ENCODE peak calls at places on chromosomes 7 and 10, in eight cellular contexts. R, K, D, B, H, M, T and P are unnamed samples.

GRCh38 chr7:155164316-155164715 is 94.2 kb downstream of the HTR5A start:
- DNase-seq in T (no peak), D (no peak), K (no peak), R (no peak), H (no peak), M (no peak), B (no peak), P (no peak)

GRCh38 chr10:21100871-21101514 is 203.9 kb upstream of the NEBL start:
- DNase-seq in T (no peak), M (no peak), B (no peak), D (no peak), H (peak), K (no peak), R (no peak), P (no peak)

GRCh38 chr10:132882481-132882951 is 59.9 kb downstream of the CFAP46 start:
- DNase-seq in B (no peak), H (no peak), T (peak), K (no peak), R (peak), M (no peak), D (no peak), P (no peak)

GRCh38 chr7:90298145-90299038 is 22.7 kb downstream of the FAM237B start:
- DNase-seq in R (no peak), K (peak), M (no peak), B (peak), T (no peak), D (peak), H (peak), P (no peak)

GRCh38 chr7:106369349-106369748 is 84.6 kb upstream of the NAMPT start:
- DNase-seq in T (no peak), M (no peak), H (peak), D (no peak), K (no peak), B (peak), R (no peak), P (no peak)

GRCh38 chr10:34444223-34445183 is 370.6 kb downstream of the PARD3 start:
- DNase-seq in M (no peak), B (no peak), H (no peak), R (no peak), D (no peak), T (no peak), K (no peak), P (no peak)

GRCh38 chr10:44352316-44353127 is 32.4 kb downstream of the CXCL12 start:
- DNase-seq in R (peak), T (peak), M (no peak), B (peak), D (no peak), K (no peak), H (peak), P (no peak)

GRCh38 chr10:48976208-48976607 is 36.6 kb upstream of the LRRC18 start:
- DNase-seq in R (peak), K (peak), T (peak), D (peak), B (peak), M (no peak), H (no peak), P (no peak)

GRCh38 chr7:26789481-26790175 is 74.8 kb downstream of the SKAP2 start:
- DNase-seq in T (no peak), K (no peak), D (no peak), M (no peak), H (no peak), B (no peak), R (no peak), P (no peak)

GRCh38 chr7:465710-466400 is 53.8 kb downstream of the PDGFA start:
- DNase-seq in B (peak), K (peak), R (peak), D (no peak), H (no peak), M (no peak), T (no peak), P (no peak)

GRCh38 chr7:157873664-157874063 is 536.9 kb downstream of the DNAJB6 start:
- DNase-seq in K (no peak), D (no peak), H (no peak), T (no peak), R (no peak), M (no peak), B (no peak), P (no peak)

GRCh38 chr7:90605055-90605454 is 8.9 kb downstream of the CDK14 start:
- DNase-seq in B (no peak), T (no peak), H (no peak), K (no peak), D (no peak), M (no peak), R (no peak), P (no peak)

GRCh38 chr7:30933124-30933893 is 21.7 kb downstream of the AQP1 start:
- DNase-seq in M (no peak), K (peak), B (no peak), H (no peak), T (no peak), R (no peak), D (no peak), P (peak)

GRCh38 chr7:84204655-84205054 is 10.1 kb upstream of the SEMA3A start:
- DNase-seq in B (peak), H (peak), M (no peak), K (no peak), R (no peak), T (no peak), D (no peak), P (no peak)

GRCh38 chr7:153022796-153023592 is 263.4 kb downstream of the ACTR3B start:
- DNase-seq in K (peak), D (no peak), B (no peak), M (no peak), T (no peak), H (no peak), R (no peak), P (no peak)

GRCh38 chr7:71851776-71852548 is 560.2 kb downstream of the CALN1 start:
- DNase-seq in D (no peak), R (no peak), B (no peak), T (no peak), M (no peak), H (peak), K (no peak), P (no peak)

GRCh38 chr7:94295805-94296204 is 98.9 kb upstream of the COL1A2 start:
- DNase-seq in D (peak), B (peak), M (no peak), H (peak), R (no peak), K (no peak), T (no peak), P (no peak)